ENCODE peak calls at places on chromosomes 6 and 20, in nine cellular contexts. X, J, E, B, I, T, Y, A and K are unnamed samples.

GRCh38 chr6:105553174-105553573 is 150.3 kb upstream of the PREP start:
- DNase-seq in I (no peak), B (no peak), Y (no peak), E (peak), A (no peak), J (no peak), T (no peak), X (no peak), K (no peak)

GRCh38 chr6:20198156-20198555 is 14.1 kb downstream of the MBOAT1 start:
- DNase-seq in B (no peak), I (no peak), Y (no peak), X (no peak), J (no peak), A (no peak), E (no peak), T (no peak), K (no peak)

GRCh38 chr20:61784801-61785566 is 280.7 kb downstream of the TAF4 start:
- DNase-seq in B (no peak), E (no peak), X (no peak), T (no peak), I (no peak), A (no peak), J (no peak), Y (no peak), K (no peak)

GRCh38 chr20:33673411-33674293 is 576 bp downstream of the NECAB3 start:
- DNase-seq in A (no peak), B (no peak), E (no peak), J (no peak), T (no peak), Y (no peak), X (peak), I (peak), K (no peak)

GRCh38 chr6:87745966-87746721 is 44.1 kb upstream of the AKIRIN2 start:
- DNase-seq in I (no peak), Y (no peak), T (no peak), E (no peak), A (no peak), X (no peak), J (no peak), B (no peak), K (no peak)

GRCh38 chr6:153038378-153038777 is 35.9 kb upstream of the MTRF1L start:
- DNase-seq in X (peak), A (no peak), T (no peak), E (no peak), Y (no peak), J (no peak), I (no peak), B (no peak), K (no peak)

GRCh38 chr6:11526156-11526505 is 11.4 kb upstream of the TMEM170B start:
- DNase-seq in A (no peak), X (no peak), B (no peak), E (no peak), I (no peak), J (no peak), T (no peak), Y (no peak), K (no peak)

GRCh38 chr20:35541118-35541782 is 628 bp upstream of the ERGIC3 start:
- DNase-seq in B (no peak), Y (no peak), J (no peak), A (no peak), X (no peak), T (no peak), I (no peak), E (no peak), K (no peak)

GRCh38 chr6:30769088-30769852 is 24.9 kb upstream of the IER3 start:
- DNase-seq in E (peak), B (peak), A (no peak), J (peak), X (peak), T (peak), I (peak), Y (peak), K (peak)

GRCh38 chr6:104656235-104656634 is 203.5 kb downstream of the HACE1 start:
- DNase-seq in X (no peak), I (no peak), J (no peak), E (no peak), T (no peak), Y (no peak), A (no peak), B (no peak), K (no peak)

GRCh38 chr6:50141100-50141499 is 91.4 kb upstream of the DEFB112 start:
- DNase-seq in J (no peak), A (no peak), T (no peak), I (no peak), E (no peak), Y (no peak), X (no peak), B (no peak), K (no peak)

GRCh38 chr6:131911951-131912350 is 39.2 kb downstream of the CCN2 start:
- DNase-seq in Y (no peak), B (no peak), A (no peak), X (peak), I (no peak), T (no peak), J (no peak), E (no peak), K (no peak)

GRCh38 chr20:9375221-9375681 is 139.1 kb upstream of the LAMP5 start:
- DNase-seq in T (no peak), X (peak), I (no peak), B (no peak), A (no peak), J (no peak), Y (no peak), E (no peak), K (no peak)

GRCh38 chr6:35166160-35166919 is 25.2 kb upstream of the TCP11 start:
- DNase-seq in J (no peak), B (no peak), E (no peak), I (no peak), Y (no peak), T (no peak), A (no peak), X (no peak), K (no peak)

GRCh38 chr6:72748759-72749158 is 126.9 kb downstream of the KCNQ5 start:
- DNase-seq in T (no peak), A (no peak), Y (no peak), B (no peak), J (no peak), I (peak), X (no peak), E (no peak), K (no peak)

GRCh38 chr6:165439928-165440554 is 130.6 kb upstream of the C6orf118 start:
- DNase-seq in Y (no peak), A (no peak), E (peak), B (no peak), X (peak), I (no peak), J (no peak), T (no peak), K (no peak)

GRCh38 chr20:3047486-3048419 is 1.9 kb downstream of the MRPS26 start:
- DNase-seq in J (no peak), A (no peak), B (no peak), T (no peak), Y (no peak), E (no peak), X (no peak), I (no peak), K (no peak)

GRCh38 chr20:2338702-2339101 is 42.0 kb upstream of the TGM6 start:
- DNase-seq in B (no peak), I (no peak), E (no peak), A (no peak), T (no peak), X (no peak), J (no peak), Y (no peak), K (no peak)

GRCh38 chr6:137237413-137238170 is 18.4 kb upstream of the IFNGR1 start:
- DNase-seq in A (no peak), Y (no peak), T (no peak), X (peak), J (no peak), I (no peak), E (peak), B (no peak), K (no peak)

GRCh38 chr6:32689531-32690505 is 23.4 kb upstream of the HLA-DQB1 start:
- DNase-seq in I (no peak), T (no peak), Y (no peak), A (no peak), J (no peak), B (no peak), X (no peak), E (no peak), K (no peak)

GRCh38 chr6:47094351-47094925 is 52.3 kb upstream of the ADGRF1 start:
- DNase-seq in T (no peak), B (no peak), Y (no peak), X (no peak), I (no peak), A (no peak), J (no peak), E (peak), K (no peak)